ENCODE peak calls at places on chromosomes 11 and 22, in eight cellular contexts. A is Calu3, D is fibroblast of the aortic adventitia, B is HFF-Myc, V is GM13976, M is fibroblast of mammary gland, Z is HFFc6, K is pancreas. X is an unnamed sample.

GRCh38 chr11:128692750-128693578 is 908 bp upstream of the FLI1 start:
- DNase-seq in D (peak; percentile 57), B (no peak), M (peak; percentile 27), V (peak; percentile 64), Z (peak; percentile 61), K (no peak), A (no peak), X (peak; percentile 43)

GRCh38 chr11:13114566-13115465 is 105.7 kb downstream of the RASSF10 start:
- DNase-seq in V (no peak), D (no peak), M (no peak), A (peak; percentile 59), B (no peak), Z (no peak), K (peak; percentile 16), X (no peak)

GRCh38 chr11:15938362-15938725 is 418.0 kb downstream of the SOX6 start:
- DNase-seq in V (no peak), B (no peak), A (no peak), Z (no peak), K (no peak), M (no peak), D (no peak), X (no peak)

GRCh38 chr22:30927806-30928205 is 40.8 kb downstream of the MORC2 start:
- DNase-seq in Z (no peak), V (no peak), K (no peak), M (no peak), D (no peak), A (no peak), B (no peak), X (no peak)

GRCh38 chr22:30643055-30643875 is 7.7 kb downstream of the SLC35E4 start:
- DNase-seq in A (no peak), D (no peak), Z (no peak), K (no peak), M (no peak), B (no peak), V (no peak), X (no peak)

GRCh38 chr22:46180370-46181137 is 30.2 kb downstream of the PPARA start:
- DNase-seq in V (no peak), A (peak; percentile 4), Z (no peak), M (peak; percentile 12), K (no peak), D (no peak), B (no peak), X (no peak)

GRCh38 chr22:50090141-50090714 is 422 bp downstream of the MOV10L1 start:
- DNase-seq in D (no peak), M (no peak), A (no peak), B (no peak), Z (no peak), V (no peak), K (no peak), X (no peak)

GRCh38 chr11:77001524-77001923 is 32.7 kb upstream of the B3GNT6 start:
- DNase-seq in V (no peak), B (no peak), K (no peak), A (no peak), D (no peak), M (no peak), Z (no peak), X (no peak)

GRCh38 chr11:19168090-19168489 is 33.7 kb downstream of the CSRP3 start:
- DNase-seq in A (no peak), M (no peak), D (no peak), V (no peak), B (no peak), K (no peak), Z (no peak), X (no peak)

GRCh38 chr11:42205518-42205917 is 746.1 kb upstream of the LRRC4C start:
- DNase-seq in B (no peak), Z (no peak), A (no peak), K (no peak), V (no peak), M (no peak), D (no peak), X (no peak)

GRCh38 chr22:48516571-48516970 is 1311.1 kb downstream of the BRD1 start:
- DNase-seq in V (no peak), M (no peak), K (no peak), B (no peak), Z (no peak), A (no peak), D (no peak), X (no peak)

GRCh38 chr22:48520207-48520606 is 1307.5 kb downstream of the BRD1 start:
- DNase-seq in K (no peak), A (no peak), Z (no peak), B (no peak), M (no peak), V (no peak), D (no peak), X (no peak)

GRCh38 chr22:48515571-48516200 is 1312.0 kb downstream of the BRD1 start:
- DNase-seq in B (no peak), A (no peak), Z (no peak), V (no peak), M (no peak), K (no peak), D (no peak), X (no peak)

GRCh38 chr22:48513929-48514328 is 1313.7 kb downstream of the BRD1 start:
- DNase-seq in K (no peak), B (no peak), Z (no peak), A (no peak), V (no peak), D (no peak), M (no peak), X (no peak)

DNA sequence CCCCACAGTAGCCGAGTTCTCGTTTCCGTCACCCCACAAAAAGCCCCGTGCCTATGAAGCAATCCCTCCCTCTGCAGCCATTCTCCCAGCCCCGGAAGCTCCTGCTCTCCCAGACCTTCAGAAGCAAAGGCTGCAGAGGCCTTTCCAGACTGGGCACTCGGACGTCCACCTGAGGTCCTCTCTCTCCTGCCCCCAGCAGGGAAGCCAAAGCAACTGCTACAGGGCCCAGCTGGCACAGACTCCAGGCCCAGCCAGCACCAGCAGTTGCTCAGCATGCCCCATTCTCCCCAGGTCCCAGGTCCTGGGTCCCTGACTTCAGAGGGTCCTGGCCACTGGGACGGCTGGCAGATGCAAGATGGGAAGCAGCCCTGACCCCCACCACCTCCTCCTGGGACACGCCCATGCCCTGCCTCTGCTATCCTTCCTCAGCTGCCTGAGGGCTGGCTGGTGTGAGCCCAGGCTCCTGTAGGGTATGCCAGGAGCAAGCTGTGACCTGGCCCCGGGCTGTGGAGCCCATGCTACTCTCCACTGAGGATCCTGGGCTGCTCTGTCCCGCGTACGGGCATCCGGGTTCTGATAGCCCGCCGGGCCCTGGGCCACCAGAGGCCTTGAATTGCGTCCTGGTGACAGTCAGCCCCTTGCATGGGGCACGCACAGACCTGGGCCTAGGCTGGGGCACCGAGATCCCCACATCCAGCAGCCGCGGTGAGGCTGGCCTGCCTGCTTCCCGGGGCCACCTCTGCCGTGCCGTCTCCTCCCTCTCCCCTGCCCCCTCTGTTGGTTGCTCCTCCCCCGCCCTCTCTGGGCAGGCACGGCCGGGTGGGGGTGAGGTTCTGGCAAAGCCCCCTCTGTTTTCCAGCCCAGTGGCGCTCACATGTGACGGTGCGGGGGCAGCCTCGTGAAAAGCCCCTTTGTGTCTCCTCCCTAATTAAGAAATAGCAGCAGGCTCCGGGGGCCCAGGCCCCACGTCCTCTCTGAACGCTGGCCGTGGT is 1310.3 kb downstream of the BRD1 start:
- DNase-seq in A (no peak), D (no peak), V (no peak), K (no peak), M (no peak), B (no peak), Z (no peak), X (no peak)
- TF ChIP-seq CTCF in A (no peak), D (no peak), V (no peak), K (no peak), M (no peak), B (no peak), Z (no peak), X (no peak)

DNA sequence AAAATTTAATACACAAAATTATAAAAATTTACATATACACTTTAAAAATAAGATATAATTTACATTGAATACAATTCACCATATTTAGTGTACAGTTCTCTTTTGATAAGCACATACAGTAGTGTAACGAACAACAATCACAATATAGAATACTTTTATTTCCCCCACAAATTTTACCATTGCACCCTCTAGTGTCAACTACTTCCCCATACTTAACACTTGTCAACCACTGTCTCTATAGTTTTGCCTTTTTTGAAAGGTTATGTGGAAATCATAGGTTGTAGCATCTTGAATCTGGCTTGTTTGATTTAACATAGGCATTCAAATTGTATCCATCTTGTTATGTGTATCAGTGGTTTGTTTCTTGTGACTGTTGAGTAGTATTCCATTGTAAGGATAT is 21.3 kb upstream of the PANX1 start:
- DNase-seq in M (no peak), D (no peak), B (no peak), Z (no peak), K (no peak), V (no peak), A (no peak), X (no peak)
- TF ChIP-seq CTCF in M (no peak), D (peak; percentile 13), B (no peak), Z (peak; percentile 67), K (no peak), V (no peak), A (no peak), X (no peak)

DNA sequence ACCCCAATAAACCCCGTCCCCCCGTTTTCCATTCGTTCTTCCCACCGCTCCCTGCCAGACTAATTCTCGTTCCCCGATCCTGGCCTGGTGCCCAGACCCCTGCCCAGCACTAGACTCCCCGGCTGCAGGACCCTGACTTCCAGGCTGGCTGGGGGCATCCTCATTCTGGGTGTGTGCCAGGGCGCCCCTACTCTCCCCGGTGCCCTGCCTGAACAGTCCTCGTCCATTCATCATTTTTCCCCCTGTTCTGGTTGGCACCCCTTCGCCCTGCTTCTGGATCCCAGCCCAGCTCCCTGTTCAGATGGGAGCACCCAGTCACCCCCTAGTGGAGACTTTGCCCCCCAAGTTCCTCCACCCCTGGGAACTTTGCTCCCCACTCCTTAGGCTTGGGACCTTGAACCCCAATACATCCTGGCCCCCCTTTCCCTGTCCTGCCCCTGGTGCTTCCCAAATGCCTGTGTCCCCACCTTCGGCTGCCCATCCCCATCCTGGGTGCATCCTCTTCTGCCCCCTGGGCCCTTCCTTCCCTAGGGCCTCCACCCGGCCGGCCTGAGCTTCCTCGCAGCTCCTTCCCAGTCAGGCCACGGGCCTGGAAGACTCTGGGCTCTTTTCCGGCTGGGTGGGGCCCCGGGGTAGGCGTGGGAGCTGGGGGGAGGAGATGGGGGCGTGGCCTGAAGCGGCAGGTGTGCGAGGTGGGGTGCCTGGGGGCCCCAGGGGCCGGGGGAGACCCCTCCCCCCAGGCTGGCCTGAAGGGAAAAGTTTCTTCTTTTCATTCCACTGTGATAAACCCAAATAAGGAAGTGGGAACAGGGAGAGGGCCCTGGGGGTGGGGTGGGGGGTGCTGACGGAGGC is 882 bp downstream of the PLCB3 start:
- DNase-seq in A (peak; percentile 75), D (no peak), V (peak; percentile 66), Z (no peak), M (no peak), K (no peak), B (no peak), X (no peak)
- TF ChIP-seq CTCF in A (no peak), D (peak; percentile 51), V (peak; percentile 24), Z (peak; percentile 80), M (peak; percentile 38), K (no peak), B (peak; percentile 58), X (no peak)

GRCh38 chr11:121446752-121447156 is 5.4 kb upstream of the SORL1 start:
- DNase-seq in A (no peak), Z (no peak), D (peak; percentile 21), M (peak; percentile 41), V (no peak), B (no peak), K (no peak), X (no peak)
- TF ChIP-seq CTCF in A (no peak), Z (peak; percentile 54), D (peak; percentile 20), M (peak; percentile 24), V (peak; percentile 20), B (no peak), K (no peak), X (no peak)

GRCh38 chr22:41654322-41654721 is 33.2 kb downstream of the XRCC6 start:
- DNase-seq in Z (no peak), V (no peak), A (no peak), D (no peak), K (no peak), B (no peak), M (no peak), X (no peak)
- TF ChIP-seq CTCF in Z (no peak), V (no peak), A (no peak), D (no peak), K (no peak), B (no peak), M (no peak), X (no peak)

X was measured in natural killer cell.